ENCODE peak calls at places on chromosomes 4 and X, in nine cellular contexts. D is activated CD8-positive, alpha-beta memory T cell treated with anti-CD3 and anti-CD28 coated beads, Interleukin-2, amount 10 ng/mL, durations not matched to agents 7 days and 5 days; A is lower lobe of right lung; F is naive thymus-derived CD8-positive, alpha-beta T cell; R is T-cell; I is heart left ventricle; B is HCT116; X is right cardiac atrium; G is activated T-cell treated with anti-CD3 and anti-CD28 coated beads, Interleukin-2, amount 50 U/mL, for 4 hours. K is an unnamed sample.

GRCh38 chr4:176538217-176538925 is 218.6 kb downstream of the SPCS3 start:
- ATAC-seq in F (no peak), G (no peak), A (no peak), I (peak; percentile 74), D (no peak), B (no peak), R (no peak), X (no peak), K (no peak)

GRCh38 chr4:163694385-163694784 is 199.9 kb downstream of the TMA16 start:
- ATAC-seq in A (no peak), R (no peak), F (no peak), G (no peak), D (no peak), I (no peak), X (no peak), B (peak; percentile 74), K (no peak)

GRCh38 chrX:48579259-48579658 is 5.0 kb downstream of the RBM3 start:
- ATAC-seq in B (no peak), R (no peak), G (no peak), D (no peak), I (no peak), A (no peak), F (no peak), X (no peak), K (no peak)

GRCh38 chr4:102783006-102783405 is 22.2 kb upstream of the MANBA start:
- ATAC-seq in B (no peak), R (no peak), D (no peak), A (no peak), F (no peak), G (no peak), X (no peak), I (no peak), K (no peak)

GRCh38 chr4:169220854-169221311 is 49.9 kb downstream of the SH3RF1 start:
- ATAC-seq in R (no peak), G (no peak), F (no peak), B (no peak), X (no peak), A (no peak), I (no peak), D (no peak), K (no peak)

GRCh38 chr4:1248262-1249147 is at the start of gene CTBP1:
- ATAC-seq in R (peak; percentile 52), D (peak; percentile 58), B (peak; percentile 67), X (peak; percentile 85), G (peak; percentile 44), F (peak; percentile 46), A (peak; percentile 88), I (peak; percentile 70), K (peak; percentile 80)

GRCh38 chrX:148298737-148299136 is 201.7 kb upstream of the AFF2 start:
- ATAC-seq in R (no peak), B (no peak), X (no peak), D (peak; percentile 30), F (no peak), G (peak; percentile 86), I (no peak), A (no peak), K (no peak)

GRCh38 chr4:128393111-128393704 is 105.6 kb upstream of the PGRMC2 start:
- ATAC-seq in A (no peak), I (peak; percentile 82), X (peak; percentile 78), B (no peak), G (no peak), D (no peak), F (no peak), R (no peak), K (no peak)

GRCh38 chr4:37663552-37663951 is 22.6 kb downstream of the RELL1 start:
- ATAC-seq in A (no peak), X (no peak), I (no peak), G (no peak), F (no peak), B (no peak), D (no peak), R (no peak), K (no peak)

GRCh38 chrX:2965965-2966364 is 36.8 kb upstream of the ARSD start:
- ATAC-seq in D (no peak), I (no peak), A (no peak), G (no peak), F (no peak), X (no peak), R (no peak), B (no peak), K (no peak)

GRCh38 chr4:26141101-26141830 is 179.5 kb upstream of the RBPJ start:
- ATAC-seq in X (peak; percentile 42), B (no peak), I (peak; percentile 23), F (no peak), R (no peak), D (no peak), G (no peak), A (no peak), K (no peak)

GRCh38 chr4:173500841-173501591 is 29.0 kb downstream of the HAND2 start:
- ATAC-seq in R (no peak), D (no peak), X (peak; percentile 15), A (peak; percentile 33), F (no peak), B (no peak), G (peak; percentile 48), I (peak; percentile 3), K (no peak)

GRCh38 chrX:110944323-110944761 is 148.7 kb upstream of the CHRDL1 start:
- ATAC-seq in R (no peak), D (no peak), G (no peak), A (no peak), X (no peak), I (no peak), F (no peak), B (no peak), K (no peak)

GRCh38 chr4:2451036-2451520 is 17.8 kb upstream of the RNF4 start:
- ATAC-seq in R (no peak), I (no peak), F (no peak), A (no peak), D (no peak), B (no peak), X (peak; percentile 29), G (no peak), K (peak; percentile 19)

GRCh38 chrX:3679669-3680068 is 33.8 kb downstream of the PRKX start:
- ATAC-seq in X (no peak), F (no peak), D (no peak), G (no peak), I (no peak), B (no peak), A (no peak), R (no peak), K (no peak)

GRCh38 chrX:49174723-49175122 is 3.0 kb downstream of the PLP2 start:
- ATAC-seq in A (no peak), G (no peak), B (no peak), R (no peak), D (no peak), X (no peak), I (no peak), F (no peak), K (no peak)

K was measured in esophagus mucosa.